ENCODE peak calls at places on chromosomes 5 and 9, in ten cellular contexts. S is H9, X is HCT116, E is upper lobe of left lung, A is PC-9, N is keratinocyte, G is trophoblast cell, L is neuronal stem cell, Z is neural progenitor cell, H is ovary. V is an unnamed sample.

GRCh38 chr5:10691826-10692785 is 68.9 kb downstream of the DAP start:
- DNase-seq in A (no peak), H (no peak), E (no peak), L (no peak), S (no peak), G (peak; percentile 28), X (no peak), Z (no peak), N (no peak), V (no peak)

GRCh38 chr5:67215592-67216471 is 19.2 kb upstream of the CD180 start:
- DNase-seq in X (no peak), L (no peak), N (no peak), G (no peak), H (peak; percentile 38), S (no peak), A (no peak), Z (no peak), E (peak; percentile 89), V (peak; percentile 80)

GRCh38 chr5:7392401-7393024 is 3.4 kb upstream of the ADCY2 start:
- DNase-seq in S (peak; percentile 68), Z (peak; percentile 66), N (no peak), H (peak; percentile 33), L (peak; percentile 36), G (peak; percentile 93), E (no peak), A (no peak), X (no peak), V (peak; percentile 65)

GRCh38 chr9:126673689-126674364 is 60.1 kb downstream of the LMX1B start:
- DNase-seq in A (no peak), G (no peak), L (no peak), Z (peak; percentile 80), S (no peak), H (peak; percentile 27), E (no peak), X (no peak), N (no peak), V (no peak)

GRCh38 chr9:120742951-120743416 is 28.7 kb upstream of the MEGF9 start:
- DNase-seq in E (no peak), S (no peak), N (no peak), L (no peak), Z (peak; percentile 60), A (no peak), X (peak; percentile 29), H (no peak), G (peak; percentile 4), V (peak; percentile 42)

GRCh38 chr5:132227485-132228240 is at the start of gene P4HA2:
- DNase-seq in N (no peak), H (peak; percentile 81), G (peak; percentile 86), X (peak; percentile 56), S (peak; percentile 85), A (peak; percentile 65), E (peak; percentile 96), L (peak; percentile 76), Z (peak; percentile 86), V (peak; percentile 77)

GRCh38 chr9:90999425-91000397 is 198.1 kb downstream of the SYK start:
- DNase-seq in G (no peak), N (no peak), L (no peak), H (no peak), S (no peak), A (no peak), E (no peak), Z (no peak), X (no peak), V (no peak)

GRCh38 chr9:98808411-98808815 is 943 bp downstream of the GALNT12 start:
- DNase-seq in G (no peak), A (peak; percentile 80), H (no peak), N (no peak), X (no peak), S (no peak), L (no peak), E (peak; percentile 56), Z (no peak), V (no peak)

GRCh38 chr9:75086443-75087278 is 1.3 kb downstream of the NMRK1 start:
- DNase-seq in L (no peak), N (no peak), H (peak; percentile 30), A (no peak), G (peak; percentile 42), S (no peak), X (no peak), E (peak; percentile 10), Z (no peak), V (no peak)

GRCh38 chr9:75085640-75086039 is 2.3 kb downstream of the NMRK1 start:
- DNase-seq in L (no peak), G (no peak), X (no peak), A (no peak), S (no peak), H (no peak), Z (no peak), N (peak; percentile 68), E (no peak), V (no peak)

GRCh38 chr9:75087279-75087823 is 604 bp downstream of the NMRK1 start:
- DNase-seq in A (peak; percentile 64), E (no peak), G (peak; percentile 48), S (no peak), H (peak; percentile 46), N (no peak), L (no peak), X (no peak), Z (peak; percentile 65), V (peak; percentile 17)

GRCh38 chr9:75084081-75084672 is 3.8 kb downstream of the NMRK1 start:
- DNase-seq in H (no peak), S (no peak), L (no peak), N (no peak), E (peak; percentile 17), G (no peak), A (no peak), X (no peak), Z (no peak), V (no peak)

GRCh38 chr9:75083188-75083976 is 4.6 kb downstream of the NMRK1 start:
- DNase-seq in A (no peak), S (peak; percentile 74), H (no peak), G (no peak), L (no peak), N (no peak), E (no peak), Z (peak; percentile 15), X (no peak), V (peak; percentile 61)
- H3K27ac ChIP-seq in A (no peak overlapping the region), S (no peak overlapping the region), H (no peak overlapping the region), G (no peak overlapping the region), L (no peak overlapping the region), N (peak overlapping the region; percentile 68), E (peak overlapping the region; percentile 78), Z (no peak overlapping the region), X (no peak overlapping the region), V (peak overlapping the region; percentile 6)

DNA sequence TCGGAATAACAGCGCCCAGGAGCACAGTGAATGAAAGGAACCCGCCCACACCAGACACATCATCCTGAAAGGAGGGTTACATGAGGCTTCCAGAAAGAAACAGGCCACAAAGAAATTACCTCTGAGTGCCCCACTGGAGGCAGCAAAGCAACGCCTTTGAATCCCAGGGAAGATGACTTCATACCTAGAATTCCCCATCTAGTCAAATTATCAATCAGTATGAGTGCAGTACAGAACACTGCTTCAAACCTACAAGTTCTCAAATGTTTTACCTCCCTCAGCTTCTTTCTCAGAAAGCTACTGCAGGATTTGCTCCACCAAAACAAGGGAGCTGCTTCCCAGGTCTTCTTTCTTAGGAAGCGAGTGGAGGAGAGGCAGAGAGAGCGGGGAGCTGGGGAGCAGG is 87.2 kb downstream of the SEMA4D start:
- DNase-seq in S (no peak), E (no peak), Z (no peak), N (no peak), G (peak; percentile 39), X (no peak), A (no peak), H (no peak), L (no peak), V (no peak)
- H3K4me1 ChIP-seq in S (peaks cover 11% of the 10 kb centered on the region), E (peaks cover 14% of the 10 kb centered on the region), Z (peaks cover 18% of the 10 kb centered on the region), N (no peaks in the 10 kb centered on the region), G (peaks cover 10% of the 10 kb centered on the region), X (peaks cover 6% of the 10 kb centered on the region), A (no peaks in the 10 kb centered on the region), H (no peaks in the 10 kb centered on the region), L (peaks cover 16% of the 10 kb centered on the region), V (peaks cover 13% of the 10 kb centered on the region)

GRCh38 chr9:34602906-34603305 is 9.0 kb downstream of the RPP25L start:
- DNase-seq in Z (no peak), N (no peak), G (no peak), E (no peak), L (no peak), H (no peak), X (no peak), A (no peak), S (no peak), V (no peak)

GRCh38 chr9:34601883-34602570 is 9.9 kb downstream of the RPP25L start:
- DNase-seq in L (no peak), E (no peak), A (no peak), G (no peak), H (no peak), S (peak; percentile 55), N (no peak), X (no peak), Z (no peak), V (no peak)

GRCh38 chr9:34599546-34599945 is 10.0 kb upstream of the CNTFR start:
- DNase-seq in A (no peak), Z (no peak), H (no peak), S (no peak), L (no peak), G (no peak), X (no peak), E (no peak), N (no peak), V (no peak)

GRCh38 chr9:34603610-34604231 is 8.2 kb downstream of the RPP25L start:
- DNase-seq in A (peak; percentile 37), S (peak; percentile 85), N (no peak), L (peak; percentile 86), Z (peak; percentile 90), X (peak; percentile 42), E (no peak), H (peak; percentile 88), G (peak; percentile 64), V (peak; percentile 81)

GRCh38 chr9:34600908-34601307 is 11.0 kb downstream of the RPP25L start:
- DNase-seq in N (peak; percentile 84), G (no peak), H (no peak), X (no peak), S (no peak), A (no peak), Z (no peak), E (no peak), L (no peak), V (no peak)
- H3K27ac ChIP-seq in N (peak overlapping the region; percentile 29), G (no peak overlapping the region), H (no peak overlapping the region), X (no peak overlapping the region), S (no peak overlapping the region), A (no peak overlapping the region), Z (no peak overlapping the region), E (no peak overlapping the region), L (no peak overlapping the region), V (no peak overlapping the region)

GRCh38 chr9:129548571-129549135 is 72.2 kb downstream of the C9orf50 start:
- DNase-seq in N (no peak), A (no peak), E (no peak), H (peak; percentile 51), Z (no peak), S (no peak), G (no peak), L (no peak), X (no peak), V (no peak)

GRCh38 chr9:129547869-129548570 is 72.9 kb downstream of the C9orf50 start:
- DNase-seq in X (no peak), E (no peak), G (no peak), A (no peak), L (no peak), H (no peak), N (no peak), Z (no peak), S (no peak), V (no peak)

GRCh38 chr9:129549139-129549538 is 71.8 kb downstream of the C9orf50 start:
- DNase-seq in H (peak; percentile 34), G (no peak), A (no peak), E (no peak), L (no peak), S (no peak), X (no peak), Z (no peak), N (no peak), V (no peak)

GRCh38 chr9:129550199-129550839 is 70.6 kb downstream of the C9orf50 start:
- DNase-seq in S (no peak), Z (peak; percentile 82), E (peak; percentile 96), N (no peak), H (peak; percentile 88), X (no peak), L (no peak), G (peak; percentile 41), A (no peak), V (peak; percentile 80)

GRCh38 chr9:129549684-129550083 is 71.2 kb downstream of the C9orf50 start:
- DNase-seq in S (no peak), A (no peak), N (no peak), G (no peak), H (peak; percentile 72), L (no peak), X (no peak), E (peak; percentile 86), Z (peak; percentile 25), V (peak; percentile 74)
- H3K4me1 ChIP-seq in S (no peaks in the 10 kb centered on the region), A (peaks cover 4% of the 10 kb centered on the region), N (peaks cover 3% of the 10 kb centered on the region), G (peaks cover 13% of the 10 kb centered on the region), H (peaks cover 4% of the 10 kb centered on the region), L (no peaks in the 10 kb centered on the region), X (peaks cover 65% of the 10 kb centered on the region), E (peaks cover 14% of the 10 kb centered on the region), Z (peaks cover 11% of the 10 kb centered on the region), V (no peaks in the 10 kb centered on the region)

V was measured in cardiac muscle cell.